ENCODE peak calls at places on chromosomes 4 and X, in eight cellular contexts. R, A, L, F, J, X, O and E are unnamed samples.

GRCh38 chrX:68826113-68826980 is 2.5 kb upstream of the EFNB1 start:
- DNase-seq in L (no peak), O (no peak), J (no peak), R (no peak), F (no peak), X (no peak), A (no peak), E (no peak)

GRCh38 chr4:138275946-138276621 is 33.9 kb upstream of the SLC7A11 start:
- DNase-seq in A (peak), O (no peak), J (peak), R (no peak), X (no peak), F (no peak), L (peak), E (no peak)

GRCh38 chrX:40806511-40807220 is 71.3 kb upstream of the MED14 start:
- DNase-seq in O (no peak), J (no peak), X (no peak), R (no peak), L (no peak), F (no peak), A (no peak), E (no peak)

GRCh38 chr4:105765690-105766407 is 57.3 kb downstream of the GSTCD start:
- DNase-seq in X (no peak), J (peak), O (peak), F (no peak), R (no peak), L (peak), A (peak), E (no peak)

GRCh38 chrX:25523574-25523973 is 507.8 kb upstream of the ARX start:
- DNase-seq in X (no peak), L (peak), R (no peak), F (peak), A (peak), J (peak), O (peak), E (peak)

GRCh38 chrX:97898798-97899197 is 1015.1 kb downstream of the RPA4 start:
- DNase-seq in O (no peak), J (peak), A (peak), L (peak), F (no peak), R (no peak), X (no peak), E (no peak)

GRCh38 chrX:15645266-15645665 is 19.3 kb downstream of the CLTRN start:
- DNase-seq in A (no peak), J (no peak), O (no peak), F (no peak), R (no peak), X (no peak), L (no peak), E (no peak)

GRCh38 chr4:126223784-126224407 is 909.1 kb downstream of the FAT4 start:
- DNase-seq in R (no peak), J (peak), X (no peak), O (peak), L (peak), A (peak), F (no peak), E (no peak)

GRCh38 chr4:52983563-52984303 is 121.6 kb downstream of the RASL11B start:
- DNase-seq in F (peak), A (peak), O (peak), L (peak), R (peak), J (peak), X (no peak), E (peak)

GRCh38 chr4:125316391-125316780 is 1.6 kb downstream of the FAT4 start:
- DNase-seq in O (no peak), R (no peak), X (no peak), F (peak), L (no peak), J (peak), A (peak), E (peak)

GRCh38 chr4:126627255-126627654 is 1005.5 kb upstream of the INTU start:
- DNase-seq in O (peak), J (peak), L (peak), A (no peak), F (peak), X (no peak), R (no peak), E (no peak)

GRCh38 chrX:126165721-126166401 is at the start of gene DCAF12L2:
- DNase-seq in L (no peak), R (no peak), O (no peak), X (no peak), A (peak), J (peak), F (peak), E (peak)

GRCh38 chrX:140091276-140091886 is 126.1 kb upstream of the CXorf66 start:
- DNase-seq in R (peak), L (no peak), J (peak), A (peak), X (no peak), F (peak), O (no peak), E (no peak)

GRCh38 chr4:176084769-176085168 is 19.1 kb downstream of the WDR17 start:
- DNase-seq in X (no peak), J (no peak), F (no peak), A (no peak), L (no peak), O (no peak), R (no peak), E (no peak)

GRCh38 chr4:65241257-65241997 is 428.9 kb downstream of the EPHA5 start:
- DNase-seq in A (no peak), O (no peak), X (no peak), L (no peak), F (no peak), R (no peak), J (no peak), E (peak)

GRCh38 chr4:126046081-126046614 is 731.4 kb downstream of the FAT4 start:
- DNase-seq in F (no peak), L (no peak), X (no peak), R (no peak), O (no peak), A (no peak), J (no peak), E (no peak)

GRCh38 chrX:508163-508562 is 121.5 kb upstream of the PPP2R3B start:
- DNase-seq in J (no peak), X (no peak), L (no peak), A (no peak), F (no peak), O (no peak), R (no peak), E (no peak)

GRCh38 chr4:5381981-5382441 is 326.3 kb downstream of the EVC2 start:
- DNase-seq in O (no peak), R (no peak), X (no peak), J (peak), L (peak), A (no peak), F (no peak), E (no peak)

GRCh38 chrX:13520931-13521330 is 48.5 kb upstream of the EGFL6 start:
- DNase-seq in R (no peak), A (peak), O (no peak), L (no peak), J (peak), X (no peak), F (no peak), E (no peak)

GRCh38 chr4:8593268-8594096 is 917 bp downstream of the CPZ start:
- DNase-seq in F (no peak), J (peak), O (no peak), R (no peak), A (no peak), L (no peak), X (no peak), E (no peak)

GRCh38 chr4:86855572-86855971 is 6.4 kb upstream of the SLC10A6 start:
- DNase-seq in L (peak), F (no peak), R (no peak), X (no peak), A (peak), J (peak), O (peak), E (no peak)

GRCh38 chr4:52836120-52836519 is 26.0 kb upstream of the RASL11B start:
- DNase-seq in O (no peak), R (no peak), L (no peak), F (no peak), A (no peak), X (no peak), J (no peak), E (no peak)

GRCh38 chrX:129495941-129496340 is 27.3 kb downstream of the SMARCA1 start:
- DNase-seq in O (no peak), A (no peak), J (peak), L (no peak), F (no peak), X (no peak), R (no peak), E (no peak)

GRCh38 chrX:129108936-129109335 is 414.4 kb downstream of the SMARCA1 start:
- DNase-seq in A (no peak), O (no peak), X (no peak), F (no peak), R (no peak), L (no peak), J (no peak), E (no peak)

GRCh38 chrX:113370001-113370400 is 529.4 kb upstream of the AMOT start:
- DNase-seq in J (no peak), F (no peak), R (no peak), X (no peak), O (no peak), L (no peak), A (no peak), E (no peak)

GRCh38 chrX:65587616-65588526 is 53.3 kb upstream of the LAS1L start:
- DNase-seq in R (no peak), O (peak), X (no peak), J (peak), A (peak), L (peak), F (no peak), E (no peak)

GRCh38 chr4:1402021-1402515 is 4.2 kb downstream of the NKX1-1 start:
- DNase-seq in L (no peak), R (no peak), O (no peak), J (no peak), A (peak), F (no peak), X (no peak), E (no peak)

GRCh38 chr4:181753189-181753588 is 490.0 kb upstream of the TENM3 start:
- DNase-seq in F (no peak), X (no peak), O (no peak), A (no peak), J (no peak), L (no peak), R (no peak), E (no peak)

GRCh38 chr4:26022346-26022891 is 108.4 kb downstream of the SMIM20 start:
- DNase-seq in F (no peak), L (peak), R (no peak), A (peak), O (no peak), J (peak), X (no peak), E (peak)

GRCh38 chrX:6456196-6456595 is 78.7 kb downstream of the VCX3A start:
- DNase-seq in A (no peak), L (no peak), R (no peak), X (no peak), O (no peak), F (no peak), J (no peak), E (no peak)

GRCh38 chrX:149903889-149904748 is 23.1 kb downstream of the MAGEA8 start:
- DNase-seq in O (peak), J (peak), X (no peak), A (no peak), R (no peak), F (no peak), L (peak), E (no peak)

GRCh38 chr4:11710484-11710883 is 281.8 kb upstream of the HS3ST1 start:
- DNase-seq in R (no peak), J (no peak), O (no peak), X (no peak), F (no peak), L (peak), A (no peak), E (no peak)

GRCh38 chr4:8093587-8094274 is 64.9 kb downstream of the ABLIM2 start:
- DNase-seq in X (no peak), F (no peak), J (no peak), L (no peak), A (no peak), O (peak), R (no peak), E (no peak)

GRCh38 chr4:89625599-89626293 is 211.2 kb downstream of the SNCA start:
- DNase-seq in F (no peak), O (no peak), A (no peak), L (no peak), X (no peak), J (no peak), R (no peak), E (no peak)

GRCh38 chrX:43655151-43655676 is 885 bp upstream of the MAOA start:
- DNase-seq in A (peak), O (no peak), F (peak), R (no peak), X (peak), L (peak), J (peak), E (no peak)

GRCh38 chr4:159443975-159444374 is 341.1 kb downstream of the RAPGEF2 start:
- DNase-seq in X (no peak), F (no peak), A (no peak), O (no peak), L (no peak), J (no peak), R (no peak), E (no peak)

GRCh38 chrX:101550825-101551767 is 749 bp downstream of the ARMCX1 start:
- DNase-seq in J (peak), O (peak), R (no peak), X (no peak), F (peak), L (peak), A (peak), E (peak)

GRCh38 chr4:88623097-88623496 is 30.8 kb downstream of the HERC3 start:
- DNase-seq in F (no peak), X (no peak), J (peak), R (no peak), O (no peak), A (peak), L (no peak), E (no peak)

GRCh38 chrX:100979881-100980607 is 10.5 kb downstream of the ARL13A start:
- DNase-seq in L (no peak), J (no peak), R (no peak), O (no peak), A (no peak), F (no peak), X (no peak), E (no peak)

GRCh38 chrX:5526191-5526590 is 702.5 kb downstream of the NLGN4X start:
- DNase-seq in O (no peak), A (no peak), F (no peak), L (no peak), J (no peak), X (no peak), R (no peak), E (no peak)